ENCODE peak calls at places on chromosomes 2 and 18, in nine cellular contexts. S is heart left ventricle, J is adrenal gland, F is lower leg skin, E is gastrocnemius medialis, X is IMR-90, D is uterus, P is A549, N is tibial nerve. Y is an unnamed sample.

GRCh38 chr18:68796936-68797690 is 767 bp upstream of the CCDC102B start:
- DNase-seq in S (peak), J (no peak), F (no peak), E (no peak), X (peak), D (no peak), P (no peak), N (no peak), Y (peak)

GRCh38 chr2:241639385-241639784 is 1.9 kb downstream of the ATG4B start:
- DNase-seq in S (no peak), J (no peak), F (no peak), E (no peak), X (no peak), D (no peak), P (no peak), N (no peak), Y (no peak)

GRCh38 chr2:98903767-98904485 is 32.1 kb downstream of the CRACDL start:
- DNase-seq in S (no peak), J (peak), F (no peak), E (no peak), X (no peak), D (no peak), P (no peak), N (no peak), Y (no peak)

GRCh38 chr2:95552911-95553310 is 38.9 kb upstream of the TRIM43 start:
- DNase-seq in S (peak), J (no peak), F (no peak), E (no peak), X (no peak), D (no peak), P (no peak), N (no peak), Y (no peak)

GRCh38 chr2:109612991-109613921 is 510 bp downstream of the SEPTIN10 start:
- DNase-seq in S (peak), J (peak), F (peak), E (no peak), X (peak), D (peak), P (peak), N (peak), Y (peak)

GRCh38 chr2:222993920-222994650 is 57.9 kb upstream of the KCNE4 start:
- DNase-seq in S (peak), J (peak), F (peak), E (peak), X (peak), D (peak), P (peak), N (peak), Y (no peak)

GRCh38 chr2:162063899-162064298 is 10.1 kb downstream of the DPP4 start:
- DNase-seq in S (no peak), J (no peak), F (no peak), E (no peak), X (no peak), D (no peak), P (no peak), N (no peak), Y (no peak)

GRCh38 chr2:200442471-200442870 is 67.4 kb downstream of the KCTD18 start:
- DNase-seq in S (no peak), J (no peak), F (no peak), E (no peak), X (peak), D (no peak), P (no peak), N (no peak), Y (no peak)

GRCh38 chr2:105324732-105325131 is 4.8 kb downstream of the TGFBRAP1 start:
- DNase-seq in S (no peak), J (no peak), F (no peak), E (no peak), X (peak), D (no peak), P (no peak), N (no peak), Y (no peak)

GRCh38 chr2:140658766-140659165 is 1472.0 kb downstream of the LRP1B start:
- DNase-seq in S (no peak), J (no peak), F (no peak), E (no peak), X (no peak), D (no peak), P (peak), N (no peak), Y (no peak)

GRCh38 chr18:9016819-9017169 is 85.7 kb upstream of the NDUFV2 start:
- DNase-seq in S (no peak), J (no peak), F (peak), E (no peak), X (peak), D (no peak), P (no peak), N (no peak), Y (no peak)

GRCh38 chr18:9019135-9019534 is 83.4 kb upstream of the NDUFV2 start:
- DNase-seq in S (no peak), J (no peak), F (no peak), E (no peak), X (no peak), D (no peak), P (no peak), N (no peak), Y (no peak)

GRCh38 chr18:9017900-9018217 is 84.6 kb upstream of the NDUFV2 start:
- DNase-seq in S (no peak), J (no peak), F (no peak), E (no peak), X (peak), D (no peak), P (no peak), N (no peak), Y (no peak)

GRCh38 chr18:9015689-9016088 is 86.8 kb upstream of the NDUFV2 start:
- DNase-seq in S (no peak), J (no peak), F (no peak), E (no peak), X (no peak), D (no peak), P (no peak), N (no peak), Y (no peak)

DNA sequence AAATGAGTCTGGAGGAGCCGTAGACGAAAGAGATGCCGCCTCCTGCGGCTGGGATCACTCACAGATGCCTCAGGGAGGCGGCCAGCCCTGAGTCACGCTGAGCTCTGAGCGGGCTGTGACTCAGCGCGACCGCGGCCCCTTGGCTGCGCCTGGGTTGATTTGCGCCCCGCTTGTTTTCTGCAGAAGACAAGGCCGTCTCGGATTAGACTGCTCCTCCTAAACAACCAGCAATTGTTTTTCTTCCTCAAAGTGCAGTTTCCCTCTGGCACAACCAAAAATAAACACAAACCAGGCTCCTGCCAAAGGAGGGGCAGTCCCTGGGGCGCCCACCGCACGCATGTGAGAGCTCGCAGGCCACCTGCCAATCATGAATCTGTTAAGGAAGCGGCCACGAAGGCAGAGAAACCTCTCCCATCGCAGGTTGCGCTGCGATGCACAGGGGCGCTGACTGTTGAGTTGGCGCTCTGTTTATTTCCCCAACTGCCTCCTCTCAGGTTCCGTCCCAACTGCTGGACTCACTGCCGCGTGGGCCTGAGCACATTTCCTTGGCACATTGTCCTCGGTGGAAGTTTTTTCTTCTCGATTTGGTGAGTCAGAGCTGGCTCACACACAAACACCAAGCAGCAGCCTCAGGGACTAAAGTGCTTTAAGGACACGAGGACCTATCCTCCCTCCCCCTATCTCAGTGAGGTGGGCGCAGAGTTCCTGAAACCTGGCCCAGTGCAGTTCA is 85.2 kb upstream of the NDUFV2 start:
- DNase-seq in S (peak), J (peak), F (peak), E (peak), X (peak), D (peak), P (peak), N (peak), Y (peak)
- TF ChIP-seq POLR2A in S (no peak), J (peak), F (no peak), E (no peak), X (peak), D (no peak), P (no peak), N (no peak), Y (no peak)

GRCh38 chr2:41869542-41870256 is 178.1 kb upstream of the PKDCC start:
- DNase-seq in S (peak), J (peak), F (peak), E (peak), X (peak), D (peak), P (peak), N (peak), Y (peak)

GRCh38 chr2:41872646-41873045 is 175.2 kb upstream of the PKDCC start:
- DNase-seq in S (no peak), J (no peak), F (no peak), E (no peak), X (peak), D (no peak), P (no peak), N (no peak), Y (peak)

GRCh38 chr2:41870257-41870570 is 177.6 kb upstream of the PKDCC start:
- DNase-seq in S (no peak), J (no peak), F (no peak), E (no peak), X (no peak), D (no peak), P (no peak), N (no peak), Y (no peak)

GRCh38 chr2:41873102-41873501 is 174.7 kb upstream of the PKDCC start:
- DNase-seq in S (no peak), J (no peak), F (no peak), E (no peak), X (no peak), D (no peak), P (no peak), N (no peak), Y (no peak)

DNA sequence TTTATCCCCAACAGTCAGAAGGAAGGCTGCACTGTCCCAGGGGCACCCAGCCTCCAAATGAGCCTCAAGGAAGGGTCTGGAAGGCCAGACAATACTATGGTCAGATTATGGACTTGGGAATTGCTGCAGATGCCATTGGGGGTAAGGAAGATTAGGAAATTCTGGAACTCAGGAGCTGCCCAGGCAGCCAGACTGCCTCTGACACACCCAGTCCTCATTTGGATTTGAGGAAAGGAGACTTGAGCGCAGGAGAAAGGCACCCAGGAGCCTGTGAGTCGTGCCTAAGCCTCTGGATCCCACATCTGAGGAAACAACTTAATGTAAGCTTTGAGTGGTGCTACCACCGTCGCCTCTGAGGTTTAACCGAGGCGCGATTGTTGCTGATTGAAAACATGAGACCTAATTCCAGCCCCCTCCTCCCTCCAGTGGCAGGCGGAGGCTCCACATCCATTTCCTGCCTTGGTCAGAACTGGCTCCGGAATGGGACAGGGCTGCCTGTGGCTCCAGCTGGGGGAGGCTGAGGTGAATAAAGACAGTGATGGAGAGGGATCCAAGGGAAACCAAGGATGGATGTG is 176.8 kb upstream of the PKDCC start:
- DNase-seq in S (no peak), J (no peak), F (no peak), E (no peak), X (no peak), D (no peak), P (no peak), N (no peak), Y (no peak)
- TF ChIP-seq CTCF in S (peak), J (no peak), F (no peak), E (no peak), X (no peak), D (peak), P (no peak), N (peak), Y (no peak)

GRCh38 chr2:237889016-237889415 is 29.6 kb downstream of the RAMP1 start:
- DNase-seq in S (no peak), J (no peak), F (no peak), E (no peak), X (no peak), D (peak), P (no peak), N (no peak), Y (no peak)

GRCh38 chr2:237888389-237888788 is 29.0 kb downstream of the RAMP1 start:
- DNase-seq in S (no peak), J (no peak), F (no peak), E (no peak), X (peak), D (no peak), P (no peak), N (no peak), Y (peak)

GRCh38 chr2:237885931-237886701 is 26.7 kb downstream of the RAMP1 start:
- DNase-seq in S (peak), J (peak), F (no peak), E (peak), X (no peak), D (peak), P (no peak), N (no peak), Y (no peak)

GRCh38 chr2:237885171-237885930 is 25.9 kb downstream of the RAMP1 start:
- DNase-seq in S (peak), J (no peak), F (no peak), E (no peak), X (no peak), D (peak), P (no peak), N (no peak), Y (no peak)

GRCh38 chr2:237886702-237887481 is 27.5 kb downstream of the RAMP1 start:
- DNase-seq in S (peak), J (peak), F (no peak), E (no peak), X (peak), D (peak), P (no peak), N (peak), Y (no peak)
- TF ChIP-seq POLR2A in S (no peak), J (no peak), F (no peak), E (peak), X (no peak), D (peak), P (no peak), N (no peak), Y (no peak)

DNA sequence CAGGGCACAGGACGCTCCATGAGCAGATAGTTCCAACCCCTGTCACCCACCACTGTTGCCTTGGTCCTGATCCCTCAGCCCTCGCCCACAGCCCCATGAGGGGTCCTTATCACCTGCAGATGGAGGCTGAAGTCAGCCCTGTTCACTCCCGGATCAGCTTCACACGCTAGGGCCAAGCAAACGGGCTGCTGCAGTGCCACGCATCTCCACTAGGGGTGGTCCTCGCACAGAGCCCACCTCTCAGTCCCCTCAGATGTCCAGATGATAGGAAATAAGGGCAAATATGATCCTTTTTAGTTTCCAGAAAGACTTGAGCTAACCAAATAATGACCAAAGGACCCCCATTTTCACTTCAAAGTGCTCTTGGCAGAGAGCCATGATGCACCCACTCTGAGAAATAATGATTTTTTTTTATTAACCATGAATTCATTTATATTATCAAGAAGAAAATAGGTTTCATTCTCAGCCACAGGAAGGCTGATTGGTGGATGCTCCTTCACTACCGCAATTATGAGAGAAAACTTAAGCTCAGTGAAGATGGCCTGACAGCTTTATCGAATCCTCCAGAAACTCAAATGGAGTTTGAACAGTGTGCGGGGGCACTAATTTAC is 71.9 kb upstream of the KLHL29 start:
- DNase-seq in S (no peak), J (no peak), F (no peak), E (no peak), X (no peak), D (no peak), P (peak), N (no peak), Y (peak)
- TF ChIP-seq CTCF in S (peak), J (peak), F (no peak), E (no peak), X (peak), D (peak), P (peak), N (no peak), Y (peak)

DNA sequence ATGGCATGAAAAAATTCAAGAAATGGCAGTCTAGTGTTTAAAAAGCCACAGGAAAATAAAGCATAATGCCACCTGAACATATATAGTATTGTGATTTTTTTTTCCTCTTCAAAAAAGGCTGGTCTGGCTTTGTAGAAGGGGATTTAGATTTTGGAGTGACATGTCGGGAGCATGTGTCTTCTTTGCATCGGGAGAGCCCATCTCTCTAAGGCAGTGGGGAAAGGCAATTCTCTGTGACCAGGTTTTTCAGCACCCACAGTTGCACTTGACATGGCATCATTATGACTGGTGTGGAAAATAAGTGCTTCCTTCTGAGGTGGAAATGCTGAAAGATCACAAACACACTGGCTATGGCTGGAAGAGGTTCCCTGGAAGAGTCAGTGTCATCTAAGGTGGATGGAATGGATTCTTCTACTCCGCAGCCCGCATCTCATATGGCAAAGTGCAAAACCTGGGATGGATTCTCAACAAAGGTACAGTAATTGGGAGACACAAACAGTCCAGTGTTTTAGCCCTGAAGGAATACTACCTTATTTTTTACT is 172.5 kb downstream of the AGAP1 start:
- DNase-seq in S (no peak), J (no peak), F (no peak), E (no peak), X (peak), D (no peak), P (peak), N (no peak), Y (peak)
- TF ChIP-seq POLR2A in S (no peak), J (no peak), F (no peak), E (no peak), X (no peak), D (no peak), P (no peak), N (no peak), Y (no peak)

GRCh38 chr18:77366067-77366724 is 116.5 kb downstream of the GALR1 start:
- DNase-seq in S (no peak), J (no peak), F (no peak), E (no peak), X (no peak), D (no peak), P (no peak), N (no peak), Y (no peak)

GRCh38 chr18:77361382-77361781 is 111.7 kb downstream of the GALR1 start:
- DNase-seq in S (no peak), J (no peak), F (no peak), E (no peak), X (no peak), D (no peak), P (no peak), N (no peak), Y (no peak)

GRCh38 chr18:77365667-77366066 is 116.0 kb downstream of the GALR1 start:
- DNase-seq in S (no peak), J (no peak), F (no peak), E (no peak), X (no peak), D (no peak), P (no peak), N (no peak), Y (no peak)

GRCh38 chr18:77369644-77370043 is 120.0 kb downstream of the GALR1 start:
- DNase-seq in S (no peak), J (no peak), F (no peak), E (no peak), X (no peak), D (no peak), P (peak), N (no peak), Y (no peak)

DNA sequence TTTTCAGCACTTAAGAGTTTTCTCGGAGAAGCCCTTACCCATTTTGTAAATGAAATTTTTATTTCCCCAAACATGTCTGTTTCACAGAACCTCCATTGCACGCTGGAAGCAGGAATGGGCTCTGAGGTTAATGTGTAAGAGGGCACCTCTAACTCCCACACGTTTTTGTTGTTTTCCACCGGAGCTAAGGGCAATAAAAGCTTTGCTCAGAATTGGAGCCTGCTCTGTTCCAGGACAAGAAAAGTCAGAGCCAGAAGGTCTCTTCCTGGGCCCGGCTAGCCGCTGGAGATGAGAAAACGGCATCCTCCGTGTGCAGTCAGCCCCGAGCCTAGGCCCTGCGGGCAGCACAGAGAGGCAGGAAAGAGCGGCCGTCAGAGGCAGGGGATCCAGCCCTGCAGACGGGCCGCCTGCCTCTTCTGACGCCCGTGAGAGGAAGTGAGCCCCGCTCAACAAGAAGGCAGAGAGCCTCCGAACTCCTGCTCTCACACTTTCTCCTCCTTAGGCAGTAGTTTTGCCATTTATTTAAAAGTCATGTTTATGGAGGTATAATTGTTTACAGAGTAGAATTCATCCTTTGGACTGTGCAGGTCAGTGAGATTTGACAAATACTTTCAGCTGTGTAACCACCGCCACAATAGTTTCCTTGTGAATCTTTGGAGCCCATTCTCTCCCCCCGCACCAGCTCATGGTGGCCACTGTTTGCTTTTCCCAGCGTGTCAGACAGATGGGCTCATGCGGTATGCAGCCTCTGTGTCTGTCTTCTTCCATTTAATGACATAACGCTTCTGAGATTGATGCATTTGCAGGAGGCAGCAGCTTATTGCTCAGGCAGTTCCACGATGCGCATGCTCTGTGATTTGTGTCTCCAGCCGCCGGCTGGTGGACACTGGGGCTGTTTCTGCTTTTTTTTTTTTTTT is 117.3 kb downstream of the GALR1 start:
- DNase-seq in S (peak), J (peak), F (no peak), E (no peak), X (no peak), D (peak), P (peak), N (peak), Y (peak)
- TF ChIP-seq CTCF in S (no peak), J (no peak), F (no peak), E (no peak), X (no peak), D (no peak), P (no peak), N (no peak), Y (no peak)